ENCODE peak calls at places on chromosomes 4 and X, in ten cellular contexts. E is fibroblast of pulmonary artery, X is transverse colon, W is foreskin fibroblast, P is GM06990, T is cardiac fibroblast, V is fibroblast of mammary gland, Q is left ventricle myocardium inferior, G is colonic mucosa, S is hepatocyte. O is an unnamed sample.

GRCh38 chrX:15751160-15751819 is 13.2 kb downstream of the CA5B start:
- DNase-seq in E (no peak), X (no peak), W (peak), P (no peak), T (no peak), V (peak), Q (no peak), G (no peak), S (peak), O (peak)

GRCh38 chr4:76558391-76559235 is 123.6 kb downstream of the SHROOM3 start:
- DNase-seq in E (no peak), X (no peak), W (peak), P (no peak), T (no peak), V (no peak), Q (no peak), G (no peak), S (no peak), O (no peak)

GRCh38 chr4:40283968-40284367 is 51.2 kb upstream of the CHRNA9 start:
- DNase-seq in E (no peak), X (no peak), W (no peak), P (no peak), T (peak), V (peak), Q (no peak), G (no peak), S (no peak), O (no peak)

GRCh38 chr4:20431422-20432014 is 179.8 kb downstream of the SLIT2 start:
- DNase-seq in E (peak), X (no peak), W (no peak), P (no peak), T (peak), V (peak), Q (peak), G (no peak), S (peak), O (peak)

GRCh38 chr4:80189956-80190671 is 7.2 kb upstream of the PRDM8 start:
- DNase-seq in E (peak), X (no peak), W (peak), P (no peak), T (no peak), V (no peak), Q (no peak), G (no peak), S (no peak), O (no peak)

GRCh38 chr4:1910643-1911042 is 39.5 kb downstream of the NSD2 start:
- DNase-seq in E (peak), X (peak), W (peak), P (no peak), T (peak), V (peak), Q (no peak), G (peak), S (peak), O (peak)

GRCh38 chr4:89482926-89483595 is 175.5 kb upstream of the GPRIN3 start:
- DNase-seq in E (peak), X (no peak), W (peak), P (no peak), T (no peak), V (peak), Q (no peak), G (no peak), S (no peak), O (no peak)

GRCh38 chrX:119502727-119503483 is 34.7 kb downstream of the SLC25A5 start:
- DNase-seq in E (peak), X (peak), W (peak), P (no peak), T (peak), V (peak), Q (no peak), G (peak), S (peak), O (no peak)

GRCh38 chrX:118965395-118965794 is 9.0 kb upstream of the LONRF3 start:
- DNase-seq in E (no peak), X (no peak), W (no peak), P (no peak), T (no peak), V (no peak), Q (no peak), G (no peak), S (no peak), O (no peak)

GRCh38 chrX:1361275-1361674 is 24.7 kb downstream of the IL3RA start:
- DNase-seq in E (no peak), X (no peak), W (no peak), P (no peak), T (no peak), V (no peak), Q (no peak), G (no peak), S (no peak), O (no peak)

GRCh38 chrX:85828771-85829170 is 218.6 kb downstream of the CHM start:
- DNase-seq in E (no peak), X (no peak), W (no peak), P (no peak), T (no peak), V (no peak), Q (no peak), G (no peak), S (no peak), O (no peak)

GRCh38 chr4:162645381-162645780 is 481.6 kb upstream of the FSTL5 start:
- DNase-seq in E (peak), X (no peak), W (no peak), P (no peak), T (peak), V (no peak), Q (no peak), G (no peak), S (peak), O (peak)

GRCh38 chr4:25722964-25723363 is 67.3 kb downstream of the SLC34A2 start:
- DNase-seq in E (no peak), X (no peak), W (no peak), P (no peak), T (no peak), V (no peak), Q (no peak), G (no peak), S (peak), O (peak)

GRCh38 chr4:82801910-82802521 is 3.4 kb upstream of the SCD5 start:
- DNase-seq in E (peak), X (no peak), W (peak), P (no peak), T (peak), V (peak), Q (no peak), G (no peak), S (no peak), O (peak)

GRCh38 chrX:108362026-108362425 is 76.2 kb downstream of the COL4A6 start:
- DNase-seq in E (no peak), X (no peak), W (peak), P (no peak), T (peak), V (peak), Q (no peak), G (no peak), S (peak), O (peak)

GRCh38 chrX:30618160-30618765 is 35.0 kb upstream of the GK start:
- DNase-seq in E (peak), X (no peak), W (no peak), P (no peak), T (peak), V (peak), Q (no peak), G (no peak), S (no peak), O (no peak)

GRCh38 chr4:38583102-38583501 is 80.9 kb upstream of the KLF3 start:
- DNase-seq in E (no peak), X (no peak), W (no peak), P (no peak), T (no peak), V (peak), Q (no peak), G (no peak), S (no peak), O (no peak)

GRCh38 chrX:14864626-14865025 is 8.2 kb downstream of the FANCB start:
- DNase-seq in E (peak), X (no peak), W (peak), P (no peak), T (peak), V (peak), Q (no peak), G (no peak), S (no peak), O (peak)

GRCh38 chr4:122038896-122039295 is 87.0 kb upstream of the TRPC3 start:
- DNase-seq in E (no peak), X (no peak), W (no peak), P (no peak), T (no peak), V (no peak), Q (no peak), G (no peak), S (no peak), O (peak)

GRCh38 chr4:98879515-98879914 is 49.4 kb downstream of the EIF4E start:
- DNase-seq in E (no peak), X (no peak), W (no peak), P (no peak), T (no peak), V (no peak), Q (no peak), G (no peak), S (no peak), O (no peak)

GRCh38 chrX:133985164-133986007 is at the start of gene GPC3:
- DNase-seq in E (peak), X (peak), W (peak), P (no peak), T (no peak), V (peak), Q (peak), G (peak), S (peak), O (peak)

GRCh38 chrX:102651968-102652744 is 873 bp downstream of the GPRASP1 start:
- DNase-seq in E (peak), X (peak), W (peak), P (no peak), T (peak), V (peak), Q (no peak), G (peak), S (peak), O (peak)

GRCh38 chrX:136397001-136397400 is 90.7 kb upstream of the BRS3 start:
- DNase-seq in E (no peak), X (no peak), W (no peak), P (no peak), T (no peak), V (peak), Q (no peak), G (no peak), S (no peak), O (peak)
- TF ChIP-seq CTCF in E (no peak), X (no peak), W (no peak), P (no peak), T (no peak), V (peak), Q (no peak), G (no peak), S (no peak), O (peak)

GRCh38 chrX:12685541-12685940 is 105.7 kb upstream of the PRPS2 start:
- DNase-seq in E (peak), X (no peak), W (no peak), P (no peak), T (peak), V (peak), Q (no peak), G (no peak), S (no peak), O (peak)

GRCh38 chrX:12690646-12691045 is 100.6 kb upstream of the PRPS2 start:
- DNase-seq in E (no peak), X (no peak), W (no peak), P (no peak), T (no peak), V (no peak), Q (no peak), G (no peak), S (no peak), O (no peak)

GRCh38 chrX:12681047-12681446 is 110.2 kb upstream of the PRPS2 start:
- DNase-seq in E (no peak), X (no peak), W (no peak), P (no peak), T (no peak), V (no peak), Q (no peak), G (no peak), S (no peak), O (no peak)

DNA sequence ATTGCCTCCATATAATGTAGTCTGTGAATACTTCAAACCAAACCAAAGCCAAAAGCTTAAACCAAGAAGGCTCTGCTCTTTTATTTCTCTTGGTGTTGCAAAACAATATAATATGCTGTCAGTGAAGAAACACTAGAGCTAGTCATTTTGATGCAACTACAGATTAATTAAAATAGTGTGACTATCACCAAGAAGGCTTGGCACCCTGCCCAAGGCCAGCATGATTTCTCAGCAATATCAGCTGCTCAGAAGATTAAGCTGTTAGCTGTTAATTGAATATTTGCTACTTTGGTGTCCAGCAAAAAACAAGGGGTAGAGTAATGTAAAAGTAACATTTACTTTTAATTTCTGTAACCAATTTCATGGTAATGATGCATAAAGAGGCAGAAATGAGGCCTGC is 104.9 kb upstream of the PRPS2 start:
- DNase-seq in E (no peak), X (no peak), W (no peak), P (no peak), T (no peak), V (no peak), Q (no peak), G (no peak), S (no peak), O (no peak)
- H3K4me3 ChIP-seq in E (no peak), X (no peak), W (no peak), P (no peak), T (no peak), V (no peak), Q (no peak), G (no peak), S (no peak), O (no peak)

DNA sequence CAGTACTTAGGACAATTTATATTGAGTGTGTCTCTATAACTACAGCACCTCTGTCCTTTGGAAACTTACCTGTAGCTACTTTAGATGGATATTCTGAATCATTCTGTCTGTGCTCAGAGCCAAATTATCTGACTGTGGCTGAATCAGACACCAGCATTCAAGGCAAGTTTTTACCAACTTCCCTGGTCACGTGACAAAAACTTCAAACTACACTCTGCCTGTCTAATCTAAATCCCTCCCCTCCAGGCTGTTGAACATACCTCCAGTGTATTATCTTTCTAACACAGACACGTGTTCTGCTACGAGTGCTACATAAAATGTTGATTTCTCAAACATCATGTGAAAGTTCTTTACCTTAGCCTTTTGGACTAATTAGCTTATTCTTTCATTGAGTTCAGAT is 641.2 kb upstream of the CPEB2 start:
- DNase-seq in E (no peak), X (no peak), W (no peak), P (no peak), T (no peak), V (no peak), Q (no peak), G (no peak), S (peak), O (no peak)
- TF ChIP-seq CTCF in E (no peak), X (no peak), W (no peak), P (no peak), T (no peak), V (no peak), Q (no peak), G (no peak), S (no peak), O (no peak)

GRCh38 chr4:184836613-184837012 is 10.8 kb upstream of the ACSL1 start:
- DNase-seq in E (no peak), X (no peak), W (no peak), P (no peak), T (no peak), V (no peak), Q (no peak), G (no peak), S (no peak), O (no peak)

GRCh38 chr4:184825394-184826314 is at the start of gene ACSL1:
- DNase-seq in E (peak), X (peak), W (peak), P (peak), T (peak), V (peak), Q (peak), G (peak), S (peak), O (peak)

GRCh38 chr4:184833046-184833838 is 7.5 kb upstream of the ACSL1 start:
- DNase-seq in E (no peak), X (no peak), W (no peak), P (no peak), T (no peak), V (no peak), Q (no peak), G (no peak), S (no peak), O (no peak)

GRCh38 chr4:184826315-184827266 is 823 bp upstream of the ACSL1 start:
- DNase-seq in E (no peak), X (peak), W (peak), P (peak), T (peak), V (no peak), Q (peak), G (peak), S (no peak), O (peak)

DNA sequence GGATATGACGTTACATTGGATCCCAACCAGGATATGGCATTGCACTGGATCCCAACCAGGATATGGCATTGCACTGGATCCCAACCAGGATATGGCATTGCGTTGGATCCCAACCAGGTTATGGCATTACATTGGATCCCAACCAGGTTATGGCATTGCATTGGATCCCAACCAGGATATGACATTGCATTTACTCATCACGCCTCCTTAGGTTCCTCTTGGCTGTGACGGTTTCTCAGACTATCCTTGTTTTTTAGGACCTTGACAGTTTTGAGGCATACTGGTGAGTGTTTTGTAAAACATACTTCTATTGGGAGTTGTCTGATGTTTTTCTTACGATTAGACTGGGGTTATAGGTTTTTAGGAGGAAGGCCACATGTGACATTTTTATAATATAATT is 5.4 kb upstream of the ACSL1 start:
- DNase-seq in E (no peak), X (no peak), W (no peak), P (no peak), T (peak), V (peak), Q (no peak), G (no peak), S (no peak), O (no peak)
- H3K4me3 ChIP-seq in E (no peak), X (no peak), W (no peak), P (no peak), T (no peak), V (no peak), Q (no peak), G (no peak), S (no peak), O (no peak)

GRCh38 chr4:181998588-181998987 is 244.6 kb upstream of the TENM3 start:
- DNase-seq in E (no peak), X (no peak), W (peak), P (no peak), T (no peak), V (no peak), Q (no peak), G (no peak), S (no peak), O (no peak)
- TF ChIP-seq CTCF in E (peak), X (no peak), W (peak), P (no peak), T (no peak), V (peak), Q (no peak), G (no peak), S (no peak), O (no peak)

GRCh38 chr4:47213539-47213938 is 182.2 kb downstream of the GABRB1 start:
- DNase-seq in E (no peak), X (no peak), W (no peak), P (no peak), T (no peak), V (no peak), Q (no peak), G (no peak), S (no peak), O (no peak)
- H3K4me3 ChIP-seq in E (no peak), X (no peak), W (no peak), P (no peak), T (no peak), V (no peak), Q (no peak), G (no peak), S (no peak), O (no peak)

DNA sequence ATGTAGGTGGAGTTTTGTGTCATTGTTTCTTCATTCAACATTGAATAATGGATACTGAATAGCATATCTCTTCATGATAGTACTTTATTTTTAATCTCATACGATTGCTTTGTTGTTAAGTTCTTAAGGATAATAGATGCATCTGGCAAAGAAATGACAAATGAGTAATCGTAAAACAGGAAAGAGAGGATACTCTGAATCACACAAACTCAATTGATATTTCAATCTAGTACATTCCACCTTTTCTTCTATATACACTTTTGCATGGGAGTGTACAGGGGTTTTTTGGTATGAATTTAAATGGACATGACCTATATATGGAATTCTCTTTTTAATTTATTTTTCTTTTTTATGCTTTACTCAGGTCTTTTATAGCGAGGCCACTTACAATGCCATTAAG is 186.9 kb upstream of the STK26 start:
- DNase-seq in E (no peak), X (no peak), W (no peak), P (no peak), T (no peak), V (no peak), Q (no peak), G (no peak), S (no peak), O (no peak)
- TF ChIP-seq CTCF in E (no peak), X (no peak), W (no peak), P (no peak), T (no peak), V (no peak), Q (no peak), G (no peak), S (no peak), O (no peak)

O was measured in fibroblast of villous mesenchyme.